ENCODE peak calls at places on chromosomes 3 and 15, in eight cellular contexts. One of them, this sample, is unnamed.

GRCh38 chr15:56877591-56877990 is 40.9 kb upstream of the TCF12 start:
- DNase-seq in heart left ventricle: no peak
- DNase-seq in caudate nucleus: no peak
- DNase-seq in transverse colon: no peak
- DNase-seq in stimulated activated CD8-positive, alpha-beta memory T cell treated with anti-CD3 and anti-CD28 coated beads, Interleukin-12 subunit alpha, Interleukin-12 subunit beta, amount 100 ng/mL, for 4 hours: no peak
- DNase-seq in HCT116: no peak
- DNase-seq in activated CD8-positive, alpha-beta memory T cell treated with anti-CD3 and anti-CD28 coated beads for 1 hour: no peak
- DNase-seq in hypothalamus: no peak
- DNase-seq in this sample: no peak

GRCh38 chr3:122824465-122825379 is 29.9 kb downstream of the SLC49A4 start:
- DNase-seq in heart left ventricle: no peak
- DNase-seq in caudate nucleus: no peak
- DNase-seq in transverse colon: no peak
- DNase-seq in stimulated activated CD8-positive, alpha-beta memory T cell treated with anti-CD3 and anti-CD28 coated beads, Interleukin-12 subunit alpha, Interleukin-12 subunit beta, amount 100 ng/mL, for 4 hours: no peak
- DNase-seq in HCT116: no peak
- DNase-seq in activated CD8-positive, alpha-beta memory T cell treated with anti-CD3 and anti-CD28 coated beads for 1 hour: no peak
- DNase-seq in hypothalamus: no peak
- DNase-seq in this sample: no peak

GRCh38 chr3:105662326-105662725 is 206.5 kb downstream of the CBLB start:
- DNase-seq in heart left ventricle: no peak
- DNase-seq in caudate nucleus: no peak
- DNase-seq in transverse colon: no peak
- DNase-seq in stimulated activated CD8-positive, alpha-beta memory T cell treated with anti-CD3 and anti-CD28 coated beads, Interleukin-12 subunit alpha, Interleukin-12 subunit beta, amount 100 ng/mL, for 4 hours: no peak
- DNase-seq in HCT116: no peak
- DNase-seq in activated CD8-positive, alpha-beta memory T cell treated with anti-CD3 and anti-CD28 coated beads for 1 hour: no peak
- DNase-seq in hypothalamus: no peak
- DNase-seq in this sample: no peak

GRCh38 chr15:81752974-81753373 is 292.8 kb downstream of the MEX3B start:
- DNase-seq in heart left ventricle: no peak
- DNase-seq in caudate nucleus: no peak
- DNase-seq in transverse colon: no peak
- DNase-seq in stimulated activated CD8-positive, alpha-beta memory T cell treated with anti-CD3 and anti-CD28 coated beads, Interleukin-12 subunit alpha, Interleukin-12 subunit beta, amount 100 ng/mL, for 4 hours: no peak
- DNase-seq in HCT116: peak
- DNase-seq in activated CD8-positive, alpha-beta memory T cell treated with anti-CD3 and anti-CD28 coated beads for 1 hour: no peak
- DNase-seq in hypothalamus: no peak
- DNase-seq in this sample: no peak

GRCh38 chr15:90037961-90038633 is 37.0 kb downstream of the ZNF710 start:
- DNase-seq in heart left ventricle: no peak
- DNase-seq in caudate nucleus: no peak
- DNase-seq in transverse colon: no peak
- DNase-seq in stimulated activated CD8-positive, alpha-beta memory T cell treated with anti-CD3 and anti-CD28 coated beads, Interleukin-12 subunit alpha, Interleukin-12 subunit beta, amount 100 ng/mL, for 4 hours: no peak
- DNase-seq in HCT116: no peak
- DNase-seq in activated CD8-positive, alpha-beta memory T cell treated with anti-CD3 and anti-CD28 coated beads for 1 hour: no peak
- DNase-seq in hypothalamus: no peak
- DNase-seq in this sample: no peak

GRCh38 chr3:143676742-143677141 is 171.5 kb downstream of the SLC9A9 start:
- DNase-seq in heart left ventricle: no peak
- DNase-seq in caudate nucleus: no peak
- DNase-seq in transverse colon: no peak
- DNase-seq in stimulated activated CD8-positive, alpha-beta memory T cell treated with anti-CD3 and anti-CD28 coated beads, Interleukin-12 subunit alpha, Interleukin-12 subunit beta, amount 100 ng/mL, for 4 hours: no peak
- DNase-seq in HCT116: no peak
- DNase-seq in activated CD8-positive, alpha-beta memory T cell treated with anti-CD3 and anti-CD28 coated beads for 1 hour: no peak
- DNase-seq in hypothalamus: no peak
- DNase-seq in this sample: no peak

GRCh38 chr3:164479978-164480377 is 598.3 kb downstream of the SI start:
- DNase-seq in heart left ventricle: no peak
- DNase-seq in caudate nucleus: no peak
- DNase-seq in transverse colon: no peak
- DNase-seq in stimulated activated CD8-positive, alpha-beta memory T cell treated with anti-CD3 and anti-CD28 coated beads, Interleukin-12 subunit alpha, Interleukin-12 subunit beta, amount 100 ng/mL, for 4 hours: no peak
- DNase-seq in HCT116: no peak
- DNase-seq in activated CD8-positive, alpha-beta memory T cell treated with anti-CD3 and anti-CD28 coated beads for 1 hour: no peak
- DNase-seq in hypothalamus: no peak
- DNase-seq in this sample: no peak

GRCh38 chr15:38080651-38081271 is 146.3 kb downstream of the TMCO5A start:
- DNase-seq in heart left ventricle: no peak
- DNase-seq in caudate nucleus: no peak
- DNase-seq in transverse colon: no peak
- DNase-seq in stimulated activated CD8-positive, alpha-beta memory T cell treated with anti-CD3 and anti-CD28 coated beads, Interleukin-12 subunit alpha, Interleukin-12 subunit beta, amount 100 ng/mL, for 4 hours: no peak
- DNase-seq in HCT116: no peak
- DNase-seq in activated CD8-positive, alpha-beta memory T cell treated with anti-CD3 and anti-CD28 coated beads for 1 hour: no peak
- DNase-seq in hypothalamus: no peak
- DNase-seq in this sample: no peak